ENCODE peak calls at places on chromosomes 12 and 14, in six cellular contexts. One of them, this sample, is unnamed.

GRCh38 chr12:93852067-93852466 is 174.9 kb downstream of the CRADD start:
- DNase-seq in GM23248: no peak
- DNase-seq in pancreas: no peak
- DNase-seq in IMR-90: no peak
- DNase-seq in body of pancreas: no peak
- DNase-seq in CD8-positive, alpha-beta memory T cell: no peak
- DNase-seq in this sample: no peak

GRCh38 chr14:95784137-95784536 is 70.2 kb upstream of the TCL1A start:
- DNase-seq in GM23248: peak; percentile 60
- DNase-seq in pancreas: peak; percentile 9
- DNase-seq in IMR-90: peak; percentile 38
- DNase-seq in body of pancreas: peak; percentile 13
- DNase-seq in CD8-positive, alpha-beta memory T cell: no peak
- DNase-seq in this sample: no peak

GRCh38 chr12:48995061-48995879 is 3.9 kb downstream of the DDN start:
- DNase-seq in GM23248: peak; percentile 93
- DNase-seq in pancreas: peak; percentile 74
- DNase-seq in IMR-90: peak; percentile 73
- DNase-seq in body of pancreas: peak; percentile 86
- DNase-seq in CD8-positive, alpha-beta memory T cell: peak; percentile 68
- DNase-seq in this sample: peak; percentile 75

GRCh38 chr14:39566795-39567194 is 134.6 kb upstream of the FBXO33 start:
- DNase-seq in GM23248: no peak
- DNase-seq in pancreas: no peak
- DNase-seq in IMR-90: no peak
- DNase-seq in body of pancreas: no peak
- DNase-seq in CD8-positive, alpha-beta memory T cell: no peak
- DNase-seq in this sample: no peak

GRCh38 chr12:84843588-84844144 is 68.9 kb downstream of the SLC6A15 start:
- DNase-seq in GM23248: no peak
- DNase-seq in pancreas: no peak
- DNase-seq in IMR-90: no peak
- DNase-seq in body of pancreas: no peak
- DNase-seq in CD8-positive, alpha-beta memory T cell: no peak
- DNase-seq in this sample: no peak

GRCh38 chr14:58072288-58073071 is 79.5 kb downstream of the ARMH4 start:
- DNase-seq in GM23248: peak; percentile 78
- DNase-seq in pancreas: peak; percentile 35
- DNase-seq in IMR-90: peak; percentile 74
- DNase-seq in body of pancreas: peak; percentile 61
- DNase-seq in CD8-positive, alpha-beta memory T cell: no peak
- DNase-seq in this sample: peak; percentile 13

GRCh38 chr14:102927346-102927877 is 4.9 kb downstream of the AMN start:
- DNase-seq in GM23248: no peak
- DNase-seq in pancreas: no peak
- DNase-seq in IMR-90: no peak
- DNase-seq in body of pancreas: peak; percentile 27
- DNase-seq in CD8-positive, alpha-beta memory T cell: no peak
- DNase-seq in this sample: no peak

GRCh38 chr14:63231733-63232132 is 27.5 kb downstream of the RHOJ start:
- DNase-seq in GM23248: no peak
- DNase-seq in pancreas: no peak
- DNase-seq in IMR-90: no peak
- DNase-seq in body of pancreas: no peak
- DNase-seq in CD8-positive, alpha-beta memory T cell: no peak
- DNase-seq in this sample: no peak

GRCh38 chr12:123250471-123251383 is 17.5 kb downstream of the MTRFR start:
- DNase-seq in GM23248: no peak
- DNase-seq in pancreas: peak; percentile 72
- DNase-seq in IMR-90: no peak
- DNase-seq in body of pancreas: peak; percentile 80
- DNase-seq in CD8-positive, alpha-beta memory T cell: no peak
- DNase-seq in this sample: no peak

GRCh38 chr14:20460458-20461229 is 590 bp downstream of the PIP4P1 start:
- DNase-seq in GM23248: peak; percentile 20
- DNase-seq in pancreas: peak; percentile 36
- DNase-seq in IMR-90: no peak
- DNase-seq in body of pancreas: peak; percentile 47
- DNase-seq in CD8-positive, alpha-beta memory T cell: peak; percentile 79
- DNase-seq in this sample: no peak

GRCh38 chr12:106585862-106586534 is 3.2 kb downstream of the RFX4 start:
- DNase-seq in GM23248: no peak
- DNase-seq in pancreas: no peak
- DNase-seq in IMR-90: no peak
- DNase-seq in body of pancreas: no peak
- DNase-seq in CD8-positive, alpha-beta memory T cell: no peak
- DNase-seq in this sample: no peak

GRCh38 chr12:106586535-106586802 is 3.7 kb downstream of the RFX4 start:
- DNase-seq in GM23248: no peak
- DNase-seq in pancreas: no peak
- DNase-seq in IMR-90: no peak
- DNase-seq in body of pancreas: no peak
- DNase-seq in CD8-positive, alpha-beta memory T cell: no peak
- DNase-seq in this sample: no peak

GRCh38 chr12:106583578-106584103 is 837 bp downstream of the RFX4 start:
- DNase-seq in GM23248: peak; percentile 41
- DNase-seq in pancreas: no peak
- DNase-seq in IMR-90: peak; percentile 12
- DNase-seq in body of pancreas: no peak
- DNase-seq in CD8-positive, alpha-beta memory T cell: no peak
- DNase-seq in this sample: no peak

GRCh38 chr12:106584104-106585064 is 1.6 kb downstream of the RFX4 start:
- DNase-seq in GM23248: no peak
- DNase-seq in pancreas: no peak
- DNase-seq in IMR-90: no peak
- DNase-seq in body of pancreas: no peak
- DNase-seq in CD8-positive, alpha-beta memory T cell: no peak
- DNase-seq in this sample: no peak

DNA sequence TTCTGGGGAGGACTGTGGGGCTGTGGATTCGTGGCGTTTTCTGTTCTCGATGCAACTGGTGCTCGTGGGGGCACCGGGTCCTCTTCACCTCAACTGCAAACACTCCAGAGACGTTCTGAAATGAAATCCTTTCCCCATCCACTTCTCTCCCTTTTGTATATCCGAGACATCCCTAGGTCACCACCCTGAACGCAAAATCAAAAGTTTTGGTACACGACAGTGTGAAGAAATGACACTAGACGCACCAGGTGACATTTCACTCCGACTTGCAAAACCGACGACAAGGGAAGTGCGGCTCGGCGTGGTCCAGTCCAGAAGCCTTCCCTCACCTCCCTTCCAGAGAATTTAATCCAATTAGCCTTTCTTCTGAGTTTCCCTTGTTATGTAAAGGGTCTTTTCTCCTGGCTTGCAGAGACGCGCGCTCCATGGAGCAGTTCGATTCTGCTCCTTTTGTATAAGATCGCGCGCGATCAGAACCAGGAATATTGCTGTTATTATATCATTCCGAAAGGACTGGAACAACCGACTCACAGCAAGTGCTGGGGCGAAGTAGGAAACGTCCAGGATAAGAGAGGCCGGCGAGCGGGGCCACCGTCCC is 2.5 kb downstream of the RFX4 start:
- DNase-seq in GM23248: no peak
- DNase-seq in pancreas: no peak
- DNase-seq in IMR-90: no peak
- DNase-seq in body of pancreas: no peak
- DNase-seq in CD8-positive, alpha-beta memory T cell: no peak
- DNase-seq in this sample: no peak
- H3K4me3 ChIP-seq in GM23248: no peak overlapping the region
- H3K4me3 ChIP-seq in pancreas: no peak overlapping the region
- H3K4me3 ChIP-seq in IMR-90: no peak overlapping the region
- H3K4me3 ChIP-seq in body of pancreas: no peak overlapping the region
- H3K4me3 ChIP-seq in CD8-positive, alpha-beta memory T cell: no peak overlapping the region
- H3K4me3 ChIP-seq in this sample: no peak overlapping the region

GRCh38 chr12:34303091-34303870 is 281.0 kb downstream of the ALG10 start:
- DNase-seq in GM23248: no peak
- DNase-seq in pancreas: no peak
- DNase-seq in IMR-90: no peak
- DNase-seq in body of pancreas: no peak
- DNase-seq in CD8-positive, alpha-beta memory T cell: no peak
- DNase-seq in this sample: no peak
- H3K9me3 ChIP-seq in GM23248: no peaks in the 10 kb centered on the region
- H3K9me3 ChIP-seq in pancreas: no peaks in the 10 kb centered on the region
- H3K9me3 ChIP-seq in IMR-90: peaks cover 79% of the 10 kb centered on the region
- H3K9me3 ChIP-seq in body of pancreas: no peaks in the 10 kb centered on the region
- H3K9me3 ChIP-seq in CD8-positive, alpha-beta memory T cell: no peaks in the 10 kb centered on the region
- H3K9me3 ChIP-seq in this sample: no peaks in the 10 kb centered on the region

GRCh38 chr12:3365416-3366385 is 125.3 kb upstream of the PRMT8 start:
- DNase-seq in GM23248: peak; percentile 12
- DNase-seq in pancreas: peak; percentile 79
- DNase-seq in IMR-90: no peak
- DNase-seq in body of pancreas: peak; percentile 75
- DNase-seq in CD8-positive, alpha-beta memory T cell: no peak
- DNase-seq in this sample: no peak
- H3K36me3 ChIP-seq in GM23248: no peaks in the 10 kb centered on the region
- H3K36me3 ChIP-seq in pancreas: no peaks in the 10 kb centered on the region
- H3K36me3 ChIP-seq in IMR-90: no peaks in the 10 kb centered on the region
- H3K36me3 ChIP-seq in body of pancreas: no peaks in the 10 kb centered on the region
- H3K36me3 ChIP-seq in CD8-positive, alpha-beta memory T cell: no peaks in the 10 kb centered on the region
- H3K36me3 ChIP-seq in this sample: no peaks in the 10 kb centered on the region

DNA sequence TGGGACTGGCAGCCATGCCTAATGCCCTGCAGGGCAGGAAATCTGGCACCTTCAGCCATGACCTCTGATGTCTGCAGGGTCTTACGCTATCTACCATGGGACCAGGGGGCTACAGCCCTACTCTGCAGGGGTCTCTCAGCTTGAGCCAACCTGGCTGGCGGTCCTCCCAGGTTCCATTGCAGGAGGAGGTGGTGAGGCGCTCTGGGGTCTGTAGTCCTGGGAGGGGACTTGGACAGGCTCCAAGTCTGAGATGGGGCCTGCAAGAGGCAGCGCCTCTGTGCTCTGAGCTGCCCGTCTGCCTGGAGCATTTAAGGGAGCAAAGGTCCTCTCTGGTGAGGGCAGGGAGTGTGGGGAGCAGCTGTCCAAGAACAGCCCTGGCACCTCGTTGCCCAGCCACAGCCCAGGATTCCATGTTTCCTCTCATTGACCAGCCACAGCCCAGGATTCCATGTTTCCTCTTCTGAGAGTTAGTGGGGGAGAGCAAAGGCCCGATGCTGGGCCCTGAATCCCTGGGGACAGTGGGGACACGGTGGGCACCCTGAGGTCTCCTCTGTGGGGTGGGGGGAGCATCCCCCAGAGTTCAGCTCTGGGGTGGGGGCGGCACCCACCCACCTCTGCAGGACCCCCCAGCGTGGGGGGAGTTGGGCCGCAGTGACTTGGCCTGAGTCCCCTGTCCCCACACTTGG is 678 bp downstream of the PLD4 start:
- DNase-seq in GM23248: no peak
- DNase-seq in pancreas: no peak
- DNase-seq in IMR-90: no peak
- DNase-seq in body of pancreas: no peak
- DNase-seq in CD8-positive, alpha-beta memory T cell: no peak
- DNase-seq in this sample: no peak
- H3K4me3 ChIP-seq in GM23248: no peak overlapping the region
- H3K4me3 ChIP-seq in pancreas: no peak overlapping the region
- H3K4me3 ChIP-seq in IMR-90: no peak overlapping the region
- H3K4me3 ChIP-seq in body of pancreas: no peak overlapping the region
- H3K4me3 ChIP-seq in CD8-positive, alpha-beta memory T cell: no peak overlapping the region
- H3K4me3 ChIP-seq in this sample: no peak overlapping the region

GRCh38 chr12:132946507-132946820 is 9.6 kb downstream of the ZNF605 start:
- DNase-seq in GM23248: no peak
- DNase-seq in pancreas: no peak
- DNase-seq in IMR-90: no peak
- DNase-seq in body of pancreas: no peak
- DNase-seq in CD8-positive, alpha-beta memory T cell: no peak
- DNase-seq in this sample: no peak
- H3K9me3 ChIP-seq in GM23248: peaks cover 2% of the 10 kb centered on the region
- H3K9me3 ChIP-seq in pancreas: no peaks in the 10 kb centered on the region
- H3K9me3 ChIP-seq in IMR-90: peaks cover 86% of the 10 kb centered on the region
- H3K9me3 ChIP-seq in body of pancreas: no peaks in the 10 kb centered on the region
- H3K9me3 ChIP-seq in CD8-positive, alpha-beta memory T cell: peaks cover 4% of the 10 kb centered on the region
- H3K9me3 ChIP-seq in this sample: peaks cover 11% of the 10 kb centered on the region

GRCh38 chr14:75513911-75514672 is 8.2 kb upstream of the BATF start:
- DNase-seq in GM23248: no peak
- DNase-seq in pancreas: no peak
- DNase-seq in IMR-90: no peak
- DNase-seq in body of pancreas: no peak
- DNase-seq in CD8-positive, alpha-beta memory T cell: peak; percentile 68
- DNase-seq in this sample: no peak
- H3K36me3 ChIP-seq in GM23248: no peaks in the 10 kb centered on the region
- H3K36me3 ChIP-seq in pancreas: no peaks in the 10 kb centered on the region
- H3K36me3 ChIP-seq in IMR-90: no peaks in the 10 kb centered on the region
- H3K36me3 ChIP-seq in body of pancreas: no peaks in the 10 kb centered on the region
- H3K36me3 ChIP-seq in CD8-positive, alpha-beta memory T cell: no peaks in the 10 kb centered on the region
- H3K36me3 ChIP-seq in this sample: no peaks in the 10 kb centered on the region

GRCh38 chr12:1496162-1496925 is 98.0 kb downstream of the FBXL14 start:
- DNase-seq in GM23248: peak; percentile 74
- DNase-seq in pancreas: no peak
- DNase-seq in IMR-90: peak; percentile 31
- DNase-seq in body of pancreas: peak; percentile 17
- DNase-seq in CD8-positive, alpha-beta memory T cell: no peak
- DNase-seq in this sample: peak; percentile 94
- H3K4me3 ChIP-seq in GM23248: peak overlapping the region; percentile 63
- H3K4me3 ChIP-seq in pancreas: peak overlapping the region; percentile 11
- H3K4me3 ChIP-seq in IMR-90: no peak overlapping the region
- H3K4me3 ChIP-seq in body of pancreas: no peak overlapping the region
- H3K4me3 ChIP-seq in CD8-positive, alpha-beta memory T cell: no peak overlapping the region
- H3K4me3 ChIP-seq in this sample: no peak overlapping the region

GRCh38 chr14:106222736-106223135 is 696.4 kb downstream of the TMEM121 start:
- DNase-seq in GM23248: no peak
- DNase-seq in pancreas: no peak
- DNase-seq in IMR-90: no peak
- DNase-seq in body of pancreas: no peak
- DNase-seq in CD8-positive, alpha-beta memory T cell: no peak
- DNase-seq in this sample: no peak
- H3K9me3 ChIP-seq in GM23248: no peaks in the 10 kb centered on the region
- H3K9me3 ChIP-seq in pancreas: no peaks in the 10 kb centered on the region
- H3K9me3 ChIP-seq in IMR-90: peaks cover 15% of the 10 kb centered on the region
- H3K9me3 ChIP-seq in body of pancreas: no peaks in the 10 kb centered on the region
- H3K9me3 ChIP-seq in CD8-positive, alpha-beta memory T cell: no peaks in the 10 kb centered on the region
- H3K9me3 ChIP-seq in this sample: no peaks in the 10 kb centered on the region

This sample was measured in MG63.